ENCODE peak calls at places on chromosome 21, in nine cellular contexts. Z is substantia nigra; V is ELR; D is H9; R is activated naive CD8-positive, alpha-beta T cell treated with anti-CD3 and anti-CD28 coated beads for 36 hours; T is epithelial cell of esophagus; B is activated T-helper 1 cell treated with anti-CD3 and anti-CD28 coated beads, Interleukin-2, amount 50 U/mL, for 16 hours; H is Daoy; X is IMR-90. G is an unnamed sample.

GRCh38 chr21:46071082-46071481 is 26.8 kb upstream of the COL6A2 start:
- DNase-seq in R (no peak), D (peak), Z (no peak), B (no peak), T (no peak), H (peak), V (no peak), X (no peak), G (no peak)

GRCh38 chr21:18716578-18717138 is 313.1 kb upstream of the TMPRSS15 start:
- DNase-seq in Z (no peak), B (no peak), T (no peak), V (no peak), D (no peak), R (no peak), H (peak), X (no peak), G (peak)

GRCh38 chr21:23585419-23585818 is 2021.9 kb downstream of the MRPL39 start:
- DNase-seq in X (no peak), T (no peak), D (no peak), V (no peak), R (no peak), Z (no peak), H (no peak), B (no peak), G (no peak)

GRCh38 chr21:44449473-44450363 is 5.6 kb upstream of the LRRC3 start:
- DNase-seq in H (peak), D (peak), V (no peak), B (no peak), R (no peak), T (no peak), X (no peak), Z (no peak), G (no peak)

GRCh38 chr21:36422279-36423098 is 37.3 kb downstream of the CHAF1B start:
- DNase-seq in B (no peak), D (peak), Z (no peak), H (peak), V (peak), T (peak), R (peak), X (peak), G (no peak)

GRCh38 chr21:26679299-26679698 is 106.2 kb upstream of the CYYR1 start:
- DNase-seq in R (no peak), B (no peak), V (peak), H (no peak), T (no peak), X (peak), D (no peak), Z (no peak), G (no peak)

GRCh38 chr21:20971296-20971921 is 26.8 kb upstream of the NCAM2 start:
- DNase-seq in V (peak), Z (no peak), B (no peak), R (peak), H (peak), X (peak), T (peak), D (peak), G (no peak)

GRCh38 chr21:24428539-24429186 is 1178.6 kb downstream of the MRPL39 start:
- DNase-seq in T (no peak), D (no peak), B (no peak), X (no peak), R (no peak), Z (no peak), H (no peak), V (peak), G (no peak)

GRCh38 chr21:21740207-21740606 is 742.0 kb downstream of the NCAM2 start:
- DNase-seq in V (peak), B (no peak), X (no peak), D (no peak), Z (no peak), T (no peak), R (no peak), H (no peak), G (no peak)

GRCh38 chr21:36788116-36788515 is 89.2 kb downstream of the SIM2 start:
- DNase-seq in V (peak), H (peak), R (no peak), D (no peak), Z (no peak), T (peak), B (no peak), X (no peak), G (no peak)

GRCh38 chr21:44090332-44090731 is 16.9 kb upstream of the PWP2 start:
- DNase-seq in D (no peak), X (no peak), Z (no peak), V (no peak), R (no peak), B (no peak), H (no peak), T (no peak), G (no peak)

G was measured in NCI-H1436 treated with DMSO at 0.1 percent for 48 hours.